ENCODE peak calls at places on chromosomes 2 and 18, in eight cellular contexts. One of them, this sample, is unnamed.

GRCh38 chr2:19871836-19872235 is 29.9 kb downstream of the TTC32 start:
- DNase-seq in Daoy: no peak
- DNase-seq in GM04504: no peak
- DNase-seq in NCI-H1092 treated with DMSO at 0.1 percent for 48 hours: no peak
- DNase-seq in omental fat pad: no peak
- DNase-seq in RKO: no peak
- DNase-seq in activated CD8-positive, alpha-beta memory T cell treated with anti-CD3 and anti-CD28 coated beads for 4 hours: no peak
- DNase-seq in A673: no peak
- DNase-seq in this sample: no peak

GRCh38 chr18:42436366-42436765 is 481.3 kb downstream of the PIK3C3 start:
- DNase-seq in Daoy: no peak
- DNase-seq in GM04504: no peak
- DNase-seq in NCI-H1092 treated with DMSO at 0.1 percent for 48 hours: no peak
- DNase-seq in omental fat pad: no peak
- DNase-seq in RKO: no peak
- DNase-seq in activated CD8-positive, alpha-beta memory T cell treated with anti-CD3 and anti-CD28 coated beads for 4 hours: no peak
- DNase-seq in A673: peak
- DNase-seq in this sample: no peak

GRCh38 chr2:12928706-12929291 is 212.1 kb downstream of the TRIB2 start:
- DNase-seq in Daoy: no peak
- DNase-seq in GM04504: no peak
- DNase-seq in NCI-H1092 treated with DMSO at 0.1 percent for 48 hours: no peak
- DNase-seq in omental fat pad: no peak
- DNase-seq in RKO: no peak
- DNase-seq in activated CD8-positive, alpha-beta memory T cell treated with anti-CD3 and anti-CD28 coated beads for 4 hours: no peak
- DNase-seq in A673: peak
- DNase-seq in this sample: peak

GRCh38 chr2:110991951-110992350 is 128.8 kb upstream of the BCL2L11 start:
- DNase-seq in Daoy: no peak
- DNase-seq in GM04504: no peak
- DNase-seq in NCI-H1092 treated with DMSO at 0.1 percent for 48 hours: peak
- DNase-seq in omental fat pad: no peak
- DNase-seq in RKO: no peak
- DNase-seq in activated CD8-positive, alpha-beta memory T cell treated with anti-CD3 and anti-CD28 coated beads for 4 hours: no peak
- DNase-seq in A673: no peak
- DNase-seq in this sample: no peak

GRCh38 chr2:101474752-101475384 is at the start of gene RFX8:
- DNase-seq in Daoy: peak
- DNase-seq in GM04504: peak
- DNase-seq in NCI-H1092 treated with DMSO at 0.1 percent for 48 hours: no peak
- DNase-seq in omental fat pad: no peak
- DNase-seq in RKO: no peak
- DNase-seq in activated CD8-positive, alpha-beta memory T cell treated with anti-CD3 and anti-CD28 coated beads for 4 hours: no peak
- DNase-seq in A673: no peak
- DNase-seq in this sample: peak

GRCh38 chr2:1881998-1882397 is 137.7 kb upstream of the PXDN start:
- DNase-seq in Daoy: no peak
- DNase-seq in GM04504: no peak
- DNase-seq in NCI-H1092 treated with DMSO at 0.1 percent for 48 hours: no peak
- DNase-seq in omental fat pad: no peak
- DNase-seq in RKO: no peak
- DNase-seq in activated CD8-positive, alpha-beta memory T cell treated with anti-CD3 and anti-CD28 coated beads for 4 hours: no peak
- DNase-seq in A673: no peak
- DNase-seq in this sample: no peak

GRCh38 chr2:10778724-10779115 is 33.9 kb downstream of the PDIA6 start:
- DNase-seq in Daoy: no peak
- DNase-seq in GM04504: no peak
- DNase-seq in NCI-H1092 treated with DMSO at 0.1 percent for 48 hours: no peak
- DNase-seq in omental fat pad: no peak
- DNase-seq in RKO: no peak
- DNase-seq in activated CD8-positive, alpha-beta memory T cell treated with anti-CD3 and anti-CD28 coated beads for 4 hours: no peak
- DNase-seq in A673: no peak
- DNase-seq in this sample: no peak

GRCh38 chr2:129903586-129904425 is 75.7 kb upstream of the RAB6C start:
- DNase-seq in Daoy: peak
- DNase-seq in GM04504: no peak
- DNase-seq in NCI-H1092 treated with DMSO at 0.1 percent for 48 hours: no peak
- DNase-seq in omental fat pad: no peak
- DNase-seq in RKO: no peak
- DNase-seq in activated CD8-positive, alpha-beta memory T cell treated with anti-CD3 and anti-CD28 coated beads for 4 hours: no peak
- DNase-seq in A673: no peak
- DNase-seq in this sample: no peak

GRCh38 chr18:72181241-72181764 is 362.8 kb downstream of the CBLN2 start:
- DNase-seq in Daoy: no peak
- DNase-seq in GM04504: no peak
- DNase-seq in NCI-H1092 treated with DMSO at 0.1 percent for 48 hours: no peak
- DNase-seq in omental fat pad: no peak
- DNase-seq in RKO: no peak
- DNase-seq in activated CD8-positive, alpha-beta memory T cell treated with anti-CD3 and anti-CD28 coated beads for 4 hours: no peak
- DNase-seq in A673: no peak
- DNase-seq in this sample: no peak

GRCh38 chr2:64989982-64990614 is 899 bp downstream of the SLC1A4 start:
- DNase-seq in Daoy: no peak
- DNase-seq in GM04504: no peak
- DNase-seq in NCI-H1092 treated with DMSO at 0.1 percent for 48 hours: peak
- DNase-seq in omental fat pad: no peak
- DNase-seq in RKO: peak
- DNase-seq in activated CD8-positive, alpha-beta memory T cell treated with anti-CD3 and anti-CD28 coated beads for 4 hours: no peak
- DNase-seq in A673: peak
- DNase-seq in this sample: no peak

GRCh38 chr2:172261292-172261691 is 158.6 kb upstream of the DLX2 start:
- DNase-seq in Daoy: no peak
- DNase-seq in GM04504: no peak
- DNase-seq in NCI-H1092 treated with DMSO at 0.1 percent for 48 hours: no peak
- DNase-seq in omental fat pad: no peak
- DNase-seq in RKO: no peak
- DNase-seq in activated CD8-positive, alpha-beta memory T cell treated with anti-CD3 and anti-CD28 coated beads for 4 hours: no peak
- DNase-seq in A673: no peak
- DNase-seq in this sample: no peak

GRCh38 chr2:241912021-241912555 is 42.6 kb downstream of the RTP5 start:
- DNase-seq in Daoy: no peak
- DNase-seq in GM04504: no peak
- DNase-seq in NCI-H1092 treated with DMSO at 0.1 percent for 48 hours: no peak
- DNase-seq in omental fat pad: no peak
- DNase-seq in RKO: no peak
- DNase-seq in activated CD8-positive, alpha-beta memory T cell treated with anti-CD3 and anti-CD28 coated beads for 4 hours: no peak
- DNase-seq in A673: no peak
- DNase-seq in this sample: no peak

GRCh38 chr18:76686737-76687231 is 135.6 kb upstream of the ZNF236 start:
- DNase-seq in Daoy: peak
- DNase-seq in GM04504: peak
- DNase-seq in NCI-H1092 treated with DMSO at 0.1 percent for 48 hours: peak
- DNase-seq in omental fat pad: no peak
- DNase-seq in RKO: peak
- DNase-seq in activated CD8-positive, alpha-beta memory T cell treated with anti-CD3 and anti-CD28 coated beads for 4 hours: no peak
- DNase-seq in A673: peak
- DNase-seq in this sample: peak

GRCh38 chr2:144117079-144117478 is 402.8 kb downstream of the ZEB2 start:
- DNase-seq in Daoy: no peak
- DNase-seq in GM04504: no peak
- DNase-seq in NCI-H1092 treated with DMSO at 0.1 percent for 48 hours: no peak
- DNase-seq in omental fat pad: no peak
- DNase-seq in RKO: no peak
- DNase-seq in activated CD8-positive, alpha-beta memory T cell treated with anti-CD3 and anti-CD28 coated beads for 4 hours: no peak
- DNase-seq in A673: no peak
- DNase-seq in this sample: no peak

GRCh38 chr2:230875347-230876315 is 10.9 kb downstream of the ITM2C start:
- DNase-seq in Daoy: no peak
- DNase-seq in GM04504: no peak
- DNase-seq in NCI-H1092 treated with DMSO at 0.1 percent for 48 hours: no peak
- DNase-seq in omental fat pad: no peak
- DNase-seq in RKO: no peak
- DNase-seq in activated CD8-positive, alpha-beta memory T cell treated with anti-CD3 and anti-CD28 coated beads for 4 hours: no peak
- DNase-seq in A673: no peak
- DNase-seq in this sample: no peak

GRCh38 chr2:142582317-142582716 is 295.1 kb upstream of the KYNU start:
- DNase-seq in Daoy: no peak
- DNase-seq in GM04504: no peak
- DNase-seq in NCI-H1092 treated with DMSO at 0.1 percent for 48 hours: no peak
- DNase-seq in omental fat pad: no peak
- DNase-seq in RKO: no peak
- DNase-seq in activated CD8-positive, alpha-beta memory T cell treated with anti-CD3 and anti-CD28 coated beads for 4 hours: no peak
- DNase-seq in A673: peak
- DNase-seq in this sample: peak

GRCh38 chr18:45962461-45962860 is 4.7 kb downstream of the EPG5 start:
- DNase-seq in Daoy: peak
- DNase-seq in GM04504: no peak
- DNase-seq in NCI-H1092 treated with DMSO at 0.1 percent for 48 hours: no peak
- DNase-seq in omental fat pad: no peak
- DNase-seq in RKO: peak
- DNase-seq in activated CD8-positive, alpha-beta memory T cell treated with anti-CD3 and anti-CD28 coated beads for 4 hours: no peak
- DNase-seq in A673: no peak
- DNase-seq in this sample: peak

This sample was measured in choroid plexus epithelial cell.